ENCODE peak calls at places on chromosomes 6 and 20, in six cellular contexts. M is stimulated activated CD4-positive, alpha-beta T cell treated with anti-CD3 and anti-CD28 coated beads, Interleukin-1b, Interleukin-23, amount 100 ng/mL, for 4 hours; W is ACHN; V is fibroblast of pulmonary artery; G is occipital lobe; Y is LoVo. N is an unnamed sample.

GRCh38 chr6:96499781-96500180 is 21.8 kb upstream of the UFL1 start:
- DNase-seq in M (no peak), W (no peak), V (no peak), G (no peak), Y (no peak), N (peak; percentile 42)

GRCh38 chr20:63552481-63553249 is 1.3 kb upstream of the FNDC11 start:
- DNase-seq in M (peak; percentile 22), W (no peak), V (no peak), G (no peak), Y (no peak), N (no peak)

GRCh38 chr6:3220366-3220765 is 7.1 kb downstream of the TUBB2B start:
- DNase-seq in M (no peak), W (no peak), V (no peak), G (no peak), Y (no peak), N (no peak)

GRCh38 chr6:26268659-26269402 is 96.2 kb upstream of the BTN3A2 start:
- DNase-seq in M (no peak), W (no peak), V (no peak), G (no peak), Y (peak; percentile 78), N (no peak)

GRCh38 chr6:20948531-20948930 is 414.3 kb downstream of the CDKAL1 start:
- DNase-seq in M (no peak), W (no peak), V (no peak), G (no peak), Y (no peak), N (no peak)

GRCh38 chr6:4021133-4021861 is 57.6 kb downstream of the FAM217A start:
- DNase-seq in M (peak; percentile 78), W (peak; percentile 96), V (peak; percentile 98), G (peak; percentile 93), Y (peak; percentile 96), N (peak; percentile 98)

GRCh38 chr20:38680492-38681118 is 43.7 kb upstream of the SLC32A1 start:
- DNase-seq in M (no peak), W (peak; percentile 47), V (peak; percentile 59), G (no peak), Y (peak; percentile 41), N (no peak)

GRCh38 chr6:71510057-71510713 is 221.6 kb downstream of the OGFRL1 start:
- DNase-seq in M (no peak), W (peak; percentile 74), V (peak; percentile 84), G (peak; percentile 2), Y (peak; percentile 16), N (peak; percentile 82)

GRCh38 chr6:170295519-170296422 is 4.9 kb upstream of the DLL1 start:
- DNase-seq in M (peak; percentile 48), W (no peak), V (no peak), G (no peak), Y (peak; percentile 49), N (no peak)

GRCh38 chr20:7610681-7611080 is 329.6 kb downstream of the HAO1 start:
- DNase-seq in M (no peak), W (no peak), V (no peak), G (no peak), Y (no peak), N (no peak)

GRCh38 chr6:157744202-157744601 is 78.8 kb upstream of the SNX9 start:
- DNase-seq in M (no peak), W (no peak), V (no peak), G (no peak), Y (no peak), N (no peak)

GRCh38 chr6:149094934-149095341 is 222.6 kb upstream of the TAB2 start:
- DNase-seq in M (no peak), W (no peak), V (peak; percentile 48), G (no peak), Y (no peak), N (no peak)

GRCh38 chr6:1604347-1604990 is 5.2 kb upstream of the FOXC1 start:
- DNase-seq in M (peak; percentile 77), W (peak; percentile 67), V (peak; percentile 48), G (peak; percentile 11), Y (peak; percentile 81), N (peak; percentile 95)

GRCh38 chr6:46320505-46320904 is 149.7 kb upstream of the ENPP5 start:
- DNase-seq in M (no peak), W (no peak), V (no peak), G (no peak), Y (no peak), N (no peak)

GRCh38 chr20:24495266-24495665 is 25.8 kb downstream of the SYNDIG1 start:
- DNase-seq in M (no peak), W (no peak), V (no peak), G (no peak), Y (no peak), N (peak; percentile 58)

GRCh38 chr6:100296810-100297544 is 167.7 kb downstream of the SIM1 start:
- DNase-seq in M (no peak), W (no peak), V (peak; percentile 82), G (no peak), Y (peak; percentile 49), N (no peak)

GRCh38 chr6:153167026-153167891 is 36.2 kb upstream of the RGS17 start:
- DNase-seq in M (no peak), W (peak; percentile 81), V (peak; percentile 85), G (no peak), Y (peak; percentile 76), N (no peak)

GRCh38 chr6:11595903-11596302 is 58.4 kb downstream of the TMEM170B start:
- DNase-seq in M (no peak), W (peak; percentile 16), V (peak; percentile 38), G (no peak), Y (no peak), N (no peak)

GRCh38 chr20:62301773-62302340 is 940 bp upstream of the ADRM1 start:
- DNase-seq in M (peak; percentile 78), W (peak; percentile 91), V (peak; percentile 93), G (peak; percentile 82), Y (peak; percentile 96), N (peak; percentile 96)

GRCh38 chr6:16168858-16169257 is 40.0 kb downstream of the MYLIP start:
- DNase-seq in M (no peak), W (peak; percentile 38), V (peak; percentile 65), G (no peak), Y (no peak), N (no peak)

GRCh38 chr20:31570735-31571617 is 34.1 kb upstream of the ID1 start:
- DNase-seq in M (no peak), W (no peak), V (no peak), G (peak; percentile 81), Y (no peak), N (no peak)